ENCODE peak calls at places on chromosomes 7 and 10, in eight cellular contexts. F is activated CD4-positive, alpha-beta T cell treated with anti-CD3 and anti-CD28 coated beads, Interleukin-2, amount 50 U/mL, for 1 hour; C is stimulated activated CD8-positive, alpha-beta memory T cell treated with anti-CD3 and anti-CD28 coated beads, Interleukin-15, amount 100 ng/mL, for 24 hours; T is activated naive CD4-positive, alpha-beta T cell treated with anti-CD3 and anti-CD28 coated beads, Interleukin-2, amount 10 ng/mL, durations not matched to agents 7 days and 5 days; B is neuronal stem cell; O is astrocyte of the spinal cord; Z is endodermal cell; U is natural killer cell treated with Interleukin-12 subunit alpha and Interleukin-12 subunit beta and Interleukin-15 and Interleukin-18, amount 100 ng/mL, for 72 hours. D is an unnamed sample.

GRCh38 chr7:50653997-50654425 is 88.8 kb upstream of the DDC start:
- DNase-seq in F (no peak), C (no peak), T (no peak), B (no peak), O (peak), Z (peak), U (no peak), D (peak)

GRCh38 chr7:45890902-45891461 is 2.7 kb downstream of the IGFBP1 start:
- DNase-seq in F (no peak), C (no peak), T (no peak), B (peak), O (peak), Z (no peak), U (no peak), D (no peak)

GRCh38 chr7:80781561-80781979 is 137.3 kb downstream of the SEMA3C start:
- DNase-seq in F (no peak), C (no peak), T (no peak), B (no peak), O (peak), Z (peak), U (no peak), D (peak)

GRCh38 chr10:78408671-78409472 is 375.2 kb downstream of the RPS24 start:
- DNase-seq in F (no peak), C (no peak), T (no peak), B (no peak), O (peak), Z (peak), U (no peak), D (peak)

GRCh38 chr10:8800426-8800825 is 745.9 kb downstream of the GATA3 start:
- DNase-seq in F (no peak), C (no peak), T (no peak), B (no peak), O (no peak), Z (no peak), U (no peak), D (no peak)

GRCh38 chr10:75663947-75664664 is 232.7 kb downstream of the LRMDA start:
- DNase-seq in F (no peak), C (no peak), T (no peak), B (no peak), O (peak), Z (no peak), U (no peak), D (no peak)

GRCh38 chr7:67771840-67772605 is 775.4 kb downstream of the TYW1 start:
- DNase-seq in F (no peak), C (no peak), T (no peak), B (no peak), O (no peak), Z (peak), U (no peak), D (no peak)

GRCh38 chr10:110141747-110142625 is 65.4 kb upstream of the MXI1 start:
- DNase-seq in F (no peak), C (no peak), T (no peak), B (no peak), O (no peak), Z (no peak), U (no peak), D (peak)

GRCh38 chr7:156167987-156168386 is 355.7 kb upstream of the SHH start:
- DNase-seq in F (no peak), C (no peak), T (no peak), B (no peak), O (no peak), Z (peak), U (no peak), D (no peak)

GRCh38 chr7:38307640-38308039 is 34.2 kb upstream of the TARP start:
- DNase-seq in F (no peak), C (no peak), T (no peak), B (no peak), O (no peak), Z (no peak), U (no peak), D (no peak)

GRCh38 chr10:70053212-70053895 is 708 bp downstream of the MACROH2A2 start:
- DNase-seq in F (no peak), C (no peak), T (peak), B (peak), O (peak), Z (peak), U (no peak), D (peak)

GRCh38 chr7:44094365-44094764 is 9.8 kb upstream of the AEBP1 start:
- DNase-seq in F (no peak), C (no peak), T (no peak), B (no peak), O (no peak), Z (no peak), U (no peak), D (no peak)

GRCh38 chr10:132178046-132178445 is 8.7 kb upstream of the DPYSL4 start:
- DNase-seq in F (no peak), C (no peak), T (no peak), B (no peak), O (no peak), Z (no peak), U (no peak), D (no peak)

GRCh38 chr7:26705567-26705966 is 158.8 kb downstream of the SKAP2 start:
- DNase-seq in F (no peak), C (no peak), T (no peak), B (no peak), O (peak), Z (no peak), U (no peak), D (no peak)

GRCh38 chr10:96414303-96414702 is 55.5 kb upstream of the OPALIN start:
- DNase-seq in F (no peak), C (no peak), T (no peak), B (no peak), O (no peak), Z (no peak), U (no peak), D (no peak)

GRCh38 chr10:3619276-3619675 is 165.7 kb downstream of the KLF6 start:
- DNase-seq in F (no peak), C (no peak), T (no peak), B (no peak), O (no peak), Z (no peak), U (no peak), D (no peak)

GRCh38 chr10:5395168-5395567 is 9.5 kb downstream of the TUBAL3 start:
- DNase-seq in F (no peak), C (no peak), T (no peak), B (no peak), O (no peak), Z (no peak), U (no peak), D (no peak)

GRCh38 chr7:163971-164881 is 28.1 kb upstream of the FAM20C start:
- DNase-seq in F (no peak), C (no peak), T (no peak), B (no peak), O (no peak), Z (no peak), U (no peak), D (peak)

GRCh38 chr7:106346678-106347217 is 62.0 kb upstream of the NAMPT start:
- DNase-seq in F (peak), C (no peak), T (peak), B (no peak), O (peak), Z (no peak), U (peak), D (no peak)

GRCh38 chr10:14560274-14560673 is 214.4 kb downstream of the FAM107B start:
- DNase-seq in F (peak), C (no peak), T (peak), B (no peak), O (peak), Z (peak), U (peak), D (no peak)

GRCh38 chr7:836429-836828 is 4.2 kb downstream of the SUN1 start:
- DNase-seq in F (no peak), C (no peak), T (no peak), B (no peak), O (peak), Z (peak), U (no peak), D (no peak)

GRCh38 chr7:131164900-131165254 is 162.8 kb upstream of the MKLN1 start:
- DNase-seq in F (no peak), C (no peak), T (no peak), B (no peak), O (no peak), Z (no peak), U (no peak), D (no peak)

GRCh38 chr10:73018632-73019031 is 64.0 kb upstream of the PLA2G12B start:
- DNase-seq in F (no peak), C (no peak), T (no peak), B (no peak), O (no peak), Z (no peak), U (no peak), D (no peak)

GRCh38 chr7:105098863-105099515 is 85.0 kb downstream of the KMT2E start:
- DNase-seq in F (no peak), C (no peak), T (no peak), B (no peak), O (peak), Z (no peak), U (no peak), D (no peak)